ENCODE peak calls at places on chromosomes 6 and 20, in four cellular contexts. O, J, C and S are unnamed samples.

GRCh38 chr6:170032197-170032596 is 258.7 kb downstream of the DLL1 start:
- DNase-seq in O (no peak), J (no peak), C (no peak), S (no peak)

GRCh38 chr6:13453771-13454251 is 33.6 kb downstream of the GFOD1 start:
- DNase-seq in O (no peak), J (peak), C (no peak), S (no peak)

GRCh38 chr6:155187994-155188706 is 75.7 kb upstream of the CLDN20 start:
- DNase-seq in O (no peak), J (no peak), C (no peak), S (no peak)

GRCh38 chr6:30158475-30159025 is 2.5 kb downstream of the TRIM10 start:
- DNase-seq in O (no peak), J (no peak), C (no peak), S (no peak)

GRCh38 chr6:170032706-170033309 is 258.1 kb downstream of the DLL1 start:
- DNase-seq in O (no peak), J (no peak), C (no peak), S (no peak)

GRCh38 chr6:82160255-82160990 is 87.1 kb downstream of the IBTK start:
- DNase-seq in O (no peak), J (no peak), C (no peak), S (no peak)

GRCh38 chr6:33975631-33976424 is 170.1 kb downstream of the GRM4 start:
- DNase-seq in O (no peak), J (no peak), C (peak), S (no peak)

GRCh38 chr6:142275146-142276006 is 26.4 kb upstream of the ADGRG6 start:
- DNase-seq in O (no peak), J (no peak), C (no peak), S (no peak)

GRCh38 chr6:168217880-168218537 is 101.6 kb downstream of the DACT2 start:
- DNase-seq in O (no peak), J (no peak), C (no peak), S (no peak)

GRCh38 chr6:169964440-169965212 is 213.2 kb downstream of the ERMARD start:
- DNase-seq in O (no peak), J (no peak), C (peak), S (no peak)

GRCh38 chr6:36241728-36242127 is 28.1 kb upstream of the PNPLA1 start:
- DNase-seq in O (no peak), J (no peak), C (no peak), S (no peak)

GRCh38 chr6:43924222-43924702 is 154.3 kb downstream of the VEGFA start:
- DNase-seq in O (no peak), J (no peak), C (peak), S (no peak)

GRCh38 chr6:68635412-68635705 is 277 bp downstream of the ADGRB3 start:
- DNase-seq in O (no peak), J (no peak), C (no peak), S (no peak)

GRCh38 chr6:127182501-127182900 is 64.0 kb downstream of the RSPO3 start:
- DNase-seq in O (no peak), J (no peak), C (no peak), S (no peak)

GRCh38 chr6:108638993-108639392 is 78.3 kb downstream of the FOXO3 start:
- DNase-seq in O (no peak), J (no peak), C (no peak), S (no peak)

GRCh38 chr6:15872252-15873103 is 209.7 kb upstream of the DTNBP1 start:
- DNase-seq in O (no peak), J (no peak), C (no peak), S (no peak)

GRCh38 chr6:36677753-36678487 is 594 bp upstream of the CDKN1A start:
- DNase-seq in O (peak), J (no peak), C (no peak), S (no peak)

GRCh38 chr6:108948252-108948651 is 100.0 kb downstream of the ARMC2 start:
- DNase-seq in O (no peak), J (no peak), C (peak), S (no peak)

GRCh38 chr6:125749112-125749863 is at the start of gene HEY2:
- DNase-seq in O (peak), J (peak), C (peak), S (peak)

DNA sequence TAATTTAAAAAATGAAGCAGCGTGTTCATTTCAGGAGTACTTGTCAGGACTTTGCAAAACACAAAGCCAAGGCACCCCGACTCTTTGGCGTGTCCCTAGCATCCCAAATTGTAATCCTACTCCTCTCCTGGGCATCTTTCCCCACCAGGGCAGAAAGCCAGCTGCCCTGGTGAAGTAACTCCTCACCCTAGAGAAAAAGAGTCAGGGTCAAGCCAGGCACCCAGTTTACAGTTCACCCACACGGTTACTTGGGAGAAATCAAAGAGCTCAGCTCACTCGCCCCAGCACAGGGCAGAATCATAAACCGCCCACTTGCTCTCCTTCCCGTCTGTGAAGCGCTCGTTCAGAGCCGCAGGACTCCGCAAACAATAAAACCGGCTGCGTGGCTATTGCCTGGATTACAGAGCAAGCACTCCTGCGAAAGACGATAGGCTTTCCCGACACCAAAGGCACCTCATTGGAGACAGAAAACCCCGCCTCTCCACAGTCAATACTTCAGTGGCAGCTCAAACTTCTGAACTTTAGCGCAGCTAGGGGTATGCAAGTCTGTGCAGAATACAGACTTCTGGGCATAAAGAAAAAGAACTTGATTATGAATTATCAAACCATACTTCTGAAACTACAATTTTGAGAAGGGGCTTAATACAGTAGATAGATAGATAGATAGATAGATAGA is 73.0 kb upstream of the NHSL1 start:
- DNase-seq in O (peak), J (no peak), C (no peak), S (peak)
- TF ChIP-seq JUND in O (no peak), J (no peak), C (no peak), S (no peak)

GRCh38 chr6:140230282-140230681 is 855.8 kb upstream of the CITED2 start:
- DNase-seq in O (no peak), J (no peak), C (no peak), S (peak)
- TF ChIP-seq JUND in O (no peak), J (no peak), C (no peak), S (no peak)

GRCh38 chr20:4545526-4545925 is 176.2 kb upstream of the PRND start:
- DNase-seq in O (no peak), J (no peak), C (no peak), S (no peak)
- TF ChIP-seq JUND in O (no peak), J (no peak), C (peak), S (no peak)

GRCh38 chr20:63443606-63444395 is 28.7 kb downstream of the KCNQ2 start:
- DNase-seq in O (no peak), J (no peak), C (no peak), S (no peak)

GRCh38 chr20:63441136-63441776 is 31.2 kb downstream of the KCNQ2 start:
- DNase-seq in O (no peak), J (no peak), C (no peak), S (no peak)

GRCh38 chr20:63439866-63440265 is 32.6 kb downstream of the KCNQ2 start:
- DNase-seq in O (no peak), J (no peak), C (no peak), S (no peak)

GRCh38 chr20:63440366-63440955 is 32.0 kb downstream of the KCNQ2 start:
- DNase-seq in O (no peak), J (no peak), C (no peak), S (no peak)

DNA sequence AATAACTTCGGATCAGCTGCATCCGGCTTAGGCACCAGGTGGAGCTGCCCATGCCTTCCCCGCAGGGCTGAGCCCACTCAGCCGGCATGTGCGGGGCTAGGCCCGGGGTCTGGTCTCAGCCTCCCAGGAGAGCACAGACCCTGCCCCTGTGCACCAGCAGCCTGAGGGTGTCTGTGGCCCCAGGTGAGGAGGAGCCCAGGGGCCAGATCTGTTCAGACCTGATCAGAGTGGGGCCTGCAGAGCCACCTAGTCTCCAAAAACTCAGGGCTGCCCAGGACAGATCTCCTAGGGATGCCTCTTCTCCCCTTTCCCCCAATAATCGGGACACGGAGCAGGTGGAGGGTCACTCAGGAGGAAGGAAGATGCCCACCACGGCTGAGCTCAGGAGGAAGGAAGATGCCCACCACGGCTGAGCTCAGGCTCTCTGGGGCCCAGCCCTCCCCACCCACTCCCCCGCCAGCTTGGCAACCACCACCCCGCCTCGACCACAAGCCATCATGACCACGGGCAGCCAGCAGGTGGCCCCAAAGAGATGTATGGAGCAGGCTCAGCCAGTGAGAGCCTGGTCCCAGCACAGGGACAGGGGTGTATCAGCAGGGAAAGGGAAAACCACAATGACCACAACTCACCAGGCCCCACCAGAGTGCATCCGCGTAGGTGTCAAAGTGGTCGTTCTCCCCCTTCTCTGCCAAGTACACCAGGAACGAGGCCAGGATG is 30.5 kb downstream of the KCNQ2 start:
- DNase-seq in O (peak), J (peak), C (peak), S (peak)
- TF ChIP-seq JUND in O (no peak), J (no peak), C (no peak), S (no peak)

GRCh38 chr20:62367483-62368302 is 581 bp upstream of the LAMA5 start:
- DNase-seq in O (peak), J (no peak), C (peak), S (no peak)

GRCh38 chr20:62369508-62370114 is 2.5 kb upstream of the LAMA5 start:
- DNase-seq in O (no peak), J (no peak), C (no peak), S (no peak)

GRCh38 chr20:62370115-62370806 is 3.1 kb upstream of the LAMA5 start:
- DNase-seq in O (no peak), J (no peak), C (no peak), S (no peak)

GRCh38 chr20:62368303-62368628 is 1.2 kb upstream of the LAMA5 start:
- DNase-seq in O (no peak), J (no peak), C (no peak), S (no peak)

GRCh38 chr20:62368629-62369507 is 1.8 kb upstream of the LAMA5 start:
- DNase-seq in O (peak), J (no peak), C (peak), S (peak)
- TF ChIP-seq JUND in O (peak), J (no peak), C (peak), S (no peak)

GRCh38 chr6:107161521-107161920 is 46.2 kb upstream of the BEND3 start:
- DNase-seq in O (no peak), J (no peak), C (no peak), S (no peak)
- TF ChIP-seq JUND in O (no peak), J (no peak), C (no peak), S (no peak)